ENCODE peak calls at places on chromosomes 3 and 15, in six cellular contexts. C, W, M, O, Z and G are unnamed samples.

GRCh38 chr3:106197532-106198187 is 328.8 kb upstream of the CBLB start:
- DNase-seq in C (no peak), W (no peak), M (no peak), O (no peak), Z (no peak), G (no peak)

GRCh38 chr3:59248976-59249375 is 199.2 kb upstream of the CFAP20DC start:
- DNase-seq in C (no peak), W (no peak), M (no peak), O (no peak), Z (no peak), G (no peak)

GRCh38 chr3:32455609-32456428 is 46.8 kb downstream of the CMTM6 start:
- DNase-seq in C (no peak), W (no peak), M (no peak), O (no peak), Z (no peak), G (no peak)

GRCh38 chr15:49674370-49674769 is 53.5 kb downstream of the DTWD1 start:
- DNase-seq in C (no peak), W (no peak), M (no peak), O (no peak), Z (no peak), G (peak; percentile 20)

GRCh38 chr3:169390310-169390731 is 273.2 kb downstream of the MECOM start:
- DNase-seq in C (no peak), W (no peak), M (no peak), O (no peak), Z (no peak), G (no peak)

GRCh38 chr3:36701903-36702374 is 62.4 kb downstream of the DCLK3 start:
- DNase-seq in C (no peak), W (no peak), M (no peak), O (no peak), Z (no peak), G (peak; percentile 35)

GRCh38 chr3:38805765-38806386 is 10.1 kb downstream of the SCN10A start:
- DNase-seq in C (no peak), W (peak; percentile 35), M (no peak), O (no peak), Z (peak; percentile 79), G (peak; percentile 28)

GRCh38 chr3:2303567-2303966 is 204.9 kb downstream of the CNTN4 start:
- DNase-seq in C (no peak), W (peak; percentile 3), M (no peak), O (no peak), Z (peak; percentile 44), G (no peak)

GRCh38 chr15:85974348-85974705 is 105.3 kb upstream of the AGBL1 start:
- DNase-seq in C (no peak), W (no peak), M (no peak), O (no peak), Z (no peak), G (no peak)

GRCh38 chr3:120791958-120792357 is 49.4 kb downstream of the GTF2E1 start:
- DNase-seq in C (no peak), W (no peak), M (no peak), O (no peak), Z (peak; percentile 42), G (no peak)

GRCh38 chr15:70435369-70435768 is 328.0 kb downstream of the UACA start:
- DNase-seq in C (no peak), W (no peak), M (no peak), O (no peak), Z (no peak), G (no peak)

GRCh38 chr15:63764124-63764827 is 69.5 kb downstream of the HERC1 start:
- DNase-seq in C (no peak), W (no peak), M (no peak), O (no peak), Z (no peak), G (no peak)

GRCh38 chr3:125035217-125035616 is 20.6 kb downstream of the HEG1 start:
- DNase-seq in C (no peak), W (peak; percentile 64), M (no peak), O (no peak), Z (no peak), G (no peak)

GRCh38 chr3:33439421-33440327 is 531 bp downstream of the UBP1 start:
- DNase-seq in C (no peak), W (peak; percentile 70), M (no peak), O (no peak), Z (peak; percentile 32), G (no peak)